ENCODE peak calls at places on chromosomes 1 and 21, in five cellular contexts. E is A549; G is HAP-1; Q is A172; F is stimulated activated CD8-positive, alpha-beta memory T cell treated with anti-CD3 and anti-CD28 coated beads, Interleukin-7, amount 100 ng/mL, for 24 hours. K is an unnamed sample.

GRCh38 chr1:156808186-156809030 is 8.2 kb downstream of the SH2D2A start:
- DNase-seq in E (no peak), G (no peak), Q (no peak), F (no peak), K (no peak)

GRCh38 chr1:206582537-206583460 is 29.5 kb downstream of the EIF2D start:
- DNase-seq in E (no peak), G (no peak), Q (no peak), F (no peak), K (peak)

GRCh38 chr1:83960669-83961277 is 38.2 kb downstream of the TTLL7 start:
- DNase-seq in E (no peak), G (no peak), Q (no peak), F (no peak), K (no peak)

GRCh38 chr1:92366045-92366405 is 67.2 kb downstream of the RPAP2 start:
- DNase-seq in E (no peak), G (no peak), Q (no peak), F (no peak), K (no peak)

GRCh38 chr1:225882699-225883615 is 777 bp upstream of the TMEM63A start:
- DNase-seq in E (peak), G (peak), Q (no peak), F (no peak), K (peak)

GRCh38 chr1:33152685-33153432 is 29.0 kb downstream of the TRIM62 start:
- DNase-seq in E (no peak), G (peak), Q (no peak), F (no peak), K (no peak)

GRCh38 chr1:225772848-225773247 is 4.8 kb upstream of the SRP9 start:
- DNase-seq in E (no peak), G (no peak), Q (no peak), F (no peak), K (no peak)

GRCh38 chr21:42684109-42684916 is 30.9 kb downstream of the PDE9A start:
- DNase-seq in E (no peak), G (no peak), Q (peak), F (no peak), K (peak)

GRCh38 chr1:192809286-192810252 is 730 bp downstream of the RGS2 start:
- DNase-seq in E (peak), G (peak), Q (peak), F (peak), K (peak)

GRCh38 chr1:182141040-182141439 is 79.5 kb upstream of the ZNF648 start:
- DNase-seq in E (no peak), G (no peak), Q (no peak), F (no peak), K (no peak)